ENCODE peak calls at places on chromosomes 4 and X, in five cellular contexts. I is NCI-H345, Y is GM18507, C is progenitor cell of endocrine pancreas, K is NCI-H82. E is an unnamed sample.

GRCh38 chr4:173522160-173522873 is 7.7 kb downstream of the HAND2 start:
- DNase-seq in K (peak), Y (no peak), I (peak), C (no peak), E (no peak)

GRCh38 chr4:87270144-87270543 is 49.7 kb upstream of the KLHL8 start:
- DNase-seq in I (peak), C (no peak), Y (no peak), K (peak), E (no peak)

GRCh38 chrX:15947648-15948317 is 93.2 kb upstream of the AP1S2 start:
- DNase-seq in Y (no peak), C (no peak), K (no peak), I (no peak), E (no peak)

GRCh38 chr4:13783800-13784411 is 156.4 kb upstream of the BOD1L1 start:
- DNase-seq in I (no peak), Y (no peak), C (no peak), K (no peak), E (no peak)

GRCh38 chrX:28979876-28980275 is 392.6 kb downstream of the IL1RAPL1 start:
- DNase-seq in C (no peak), I (no peak), Y (no peak), K (no peak), E (no peak)

GRCh38 chr4:1731180-1731579 is 9.9 kb downstream of the TACC3 start:
- DNase-seq in K (no peak), C (no peak), I (no peak), Y (no peak), E (no peak)

GRCh38 chr4:176949022-176949421 is 156.3 kb upstream of the VEGFC start:
- DNase-seq in C (no peak), I (no peak), K (no peak), Y (no peak), E (no peak)

GRCh38 chr4:8728536-8729407 is 136.2 kb downstream of the CPZ start:
- DNase-seq in I (no peak), Y (no peak), C (no peak), K (no peak), E (no peak)

GRCh38 chr4:186240452-186240847 is 13.1 kb downstream of the KLKB1 start:
- DNase-seq in C (no peak), K (no peak), Y (no peak), I (no peak), E (no peak)

GRCh38 chr4:38275331-38275821 is 315.2 kb downstream of the PTTG2 start:
- DNase-seq in K (no peak), I (peak), Y (no peak), C (no peak), E (no peak)

GRCh38 chrX:21705215-21705614 is 47.1 kb upstream of the KLHL34 start:
- DNase-seq in K (no peak), Y (no peak), I (no peak), C (no peak), E (no peak)

GRCh38 chr4:78056265-78057129 is 626 bp upstream of the FRAS1 start:
- DNase-seq in K (peak), Y (no peak), C (peak), I (peak), E (peak)

GRCh38 chrX:42943051-42943450 is 165.1 kb upstream of the PPP1R2C start:
- DNase-seq in C (no peak), Y (no peak), I (no peak), K (no peak), E (no peak)

GRCh38 chrX:475926-476723 is 89.4 kb upstream of the PPP2R3B start:
- DNase-seq in C (no peak), I (no peak), Y (no peak), K (no peak), E (no peak)

GRCh38 chr4:81715335-81715734 is 243.6 kb upstream of the RASGEF1B start:
- DNase-seq in C (no peak), I (peak), K (peak), Y (no peak), E (no peak)

E was measured in GM12864.